ENCODE peak calls at places on chromosomes 12 and 14, in six cellular contexts. One of them, this sample, is unnamed.

GRCh38 chr12:113961921-113962710 is 4.0 kb downstream of the RBM19 start:
- DNase-seq in HepG2: peak
- DNase-seq in K562: no peak
- DNase-seq in SK-N-SH: no peak
- DNase-seq in HCT116: no peak
- DNase-seq in H1: no peak
- DNase-seq in this sample: no peak

GRCh38 chr12:111066744-111067437 is 146.5 kb upstream of the MYL2 start:
- DNase-seq in H1: no peak
- DNase-seq in SK-N-SH: no peak
- DNase-seq in K562: peak
- DNase-seq in HCT116: peak
- DNase-seq in HepG2: no peak
- DNase-seq in this sample: no peak

GRCh38 chr12:119177056-119177325 is 1.7 kb upstream of the HSPB8 start:
- DNase-seq in K562: no peak
- DNase-seq in HepG2: no peak
- DNase-seq in SK-N-SH: no peak
- DNase-seq in H1: no peak
- DNase-seq in HCT116: no peak
- DNase-seq in this sample: no peak

GRCh38 chr14:100070310-100070709 is 5.1 kb downstream of the EVL start:
- DNase-seq in K562: no peak
- DNase-seq in HCT116: no peak
- DNase-seq in H1: peak
- DNase-seq in SK-N-SH: no peak
- DNase-seq in HepG2: no peak
- DNase-seq in this sample: no peak

GRCh38 chr12:131219173-131220006 is 265.7 kb downstream of the ADGRD1 start:
- DNase-seq in SK-N-SH: no peak
- DNase-seq in H1: no peak
- DNase-seq in HCT116: no peak
- DNase-seq in HepG2: no peak
- DNase-seq in K562: no peak
- DNase-seq in this sample: no peak

GRCh38 chr12:46154221-46154975 is 114.4 kb downstream of the SLC38A1 start:
- DNase-seq in K562: no peak
- DNase-seq in H1: no peak
- DNase-seq in HCT116: peak
- DNase-seq in SK-N-SH: no peak
- DNase-seq in HepG2: no peak
- DNase-seq in this sample: no peak

GRCh38 chr12:80627773-80628172 is 79.7 kb upstream of the MYF6 start:
- DNase-seq in SK-N-SH: no peak
- DNase-seq in K562: no peak
- DNase-seq in H1: no peak
- DNase-seq in HCT116: no peak
- DNase-seq in HepG2: no peak
- DNase-seq in this sample: no peak

GRCh38 chr14:55434805-55435174 is 5.6 kb downstream of the TBPL2 start:
- DNase-seq in K562: no peak
- DNase-seq in SK-N-SH: no peak
- DNase-seq in H1: no peak
- DNase-seq in HepG2: peak
- DNase-seq in HCT116: no peak
- DNase-seq in this sample: no peak

GRCh38 chr12:3184485-3184884 is 107.3 kb downstream of the TSPAN9 start:
- DNase-seq in HCT116: no peak
- DNase-seq in HepG2: no peak
- DNase-seq in H1: no peak
- DNase-seq in K562: no peak
- DNase-seq in SK-N-SH: no peak
- DNase-seq in this sample: no peak

GRCh38 chr12:6295187-6295811 is 15.2 kb upstream of the PLEKHG6 start:
- DNase-seq in K562: peak
- DNase-seq in H1: no peak
- DNase-seq in SK-N-SH: peak
- DNase-seq in HCT116: peak
- DNase-seq in HepG2: peak
- DNase-seq in this sample: peak

GRCh38 chr12:25854991-25855390 is 103.5 kb upstream of the RASSF8 start:
- DNase-seq in H1: no peak
- DNase-seq in SK-N-SH: no peak
- DNase-seq in K562: no peak
- DNase-seq in HepG2: no peak
- DNase-seq in HCT116: no peak
- DNase-seq in this sample: no peak

GRCh38 chr12:65152586-65152985 is 16.8 kb upstream of the LEMD3 start:
- DNase-seq in HCT116: no peak
- DNase-seq in H1: no peak
- DNase-seq in K562: no peak
- DNase-seq in HepG2: no peak
- DNase-seq in SK-N-SH: no peak
- DNase-seq in this sample: no peak

GRCh38 chr12:100860611-100861010 is 66.0 kb downstream of the ANO4 start:
- DNase-seq in K562: no peak
- DNase-seq in HCT116: no peak
- DNase-seq in H1: no peak
- DNase-seq in SK-N-SH: no peak
- DNase-seq in HepG2: no peak
- DNase-seq in this sample: no peak

GRCh38 chr14:45096218-45096617 is 12.3 kb downstream of the PRPF39 start:
- DNase-seq in HCT116: no peak
- DNase-seq in HepG2: no peak
- DNase-seq in SK-N-SH: no peak
- DNase-seq in K562: no peak
- DNase-seq in H1: no peak
- DNase-seq in this sample: no peak

GRCh38 chr12:53113951-53114350 is 10.7 kb downstream of the SOAT2 start:
- DNase-seq in H1: no peak
- DNase-seq in HCT116: no peak
- DNase-seq in K562: no peak
- DNase-seq in SK-N-SH: no peak
- DNase-seq in HepG2: no peak
- DNase-seq in this sample: no peak

GRCh38 chr14:25350802-25351201 is 300.9 kb upstream of the STXBP6 start:
- DNase-seq in HepG2: no peak
- DNase-seq in K562: no peak
- DNase-seq in H1: no peak
- DNase-seq in HCT116: no peak
- DNase-seq in SK-N-SH: no peak
- DNase-seq in this sample: no peak

GRCh38 chr12:51270067-51270846 is at the start of gene SMAGP:
- DNase-seq in HCT116: no peak
- DNase-seq in SK-N-SH: peak
- DNase-seq in H1: peak
- DNase-seq in HepG2: peak
- DNase-seq in K562: peak
- DNase-seq in this sample: peak

GRCh38 chr12:113852273-113852672 is 113.9 kb downstream of the RBM19 start:
- DNase-seq in H1: no peak
- DNase-seq in HCT116: no peak
- DNase-seq in K562: no peak
- DNase-seq in HepG2: no peak
- DNase-seq in SK-N-SH: no peak
- DNase-seq in this sample: no peak

GRCh38 chr12:10719482-10719881 is 3.6 kb downstream of the YBX3 start:
- DNase-seq in K562: no peak
- DNase-seq in HepG2: no peak
- DNase-seq in HCT116: no peak
- DNase-seq in H1: no peak
- DNase-seq in SK-N-SH: no peak
- DNase-seq in this sample: no peak

GRCh38 chr14:102605026-102605425 is 12.6 kb downstream of the RCOR1 start:
- DNase-seq in SK-N-SH: no peak
- DNase-seq in K562: no peak
- DNase-seq in HCT116: no peak
- DNase-seq in HepG2: no peak
- DNase-seq in H1: no peak
- DNase-seq in this sample: peak

GRCh38 chr12:101713059-101713682 is 15.7 kb downstream of the CHPT1 start:
- DNase-seq in HCT116: no peak
- DNase-seq in H1: no peak
- DNase-seq in K562: no peak
- DNase-seq in SK-N-SH: no peak
- DNase-seq in HepG2: peak
- DNase-seq in this sample: peak

GRCh38 chr12:32768518-32768917 is 12.8 kb upstream of the YARS2 start:
- DNase-seq in K562: no peak
- DNase-seq in HepG2: no peak
- DNase-seq in HCT116: no peak
- DNase-seq in H1: no peak
- DNase-seq in SK-N-SH: no peak
- DNase-seq in this sample: no peak

GRCh38 chr14:95413289-95414215 is 93.8 kb upstream of the CLMN start:
- DNase-seq in H1: no peak
- DNase-seq in HCT116: no peak
- DNase-seq in HepG2: no peak
- DNase-seq in SK-N-SH: peak
- DNase-seq in K562: no peak
- DNase-seq in this sample: no peak

GRCh38 chr14:89658977-89659670 is 242.1 kb upstream of the FOXN3 start:
- DNase-seq in K562: no peak
- DNase-seq in HepG2: no peak
- DNase-seq in HCT116: no peak
- DNase-seq in SK-N-SH: no peak
- DNase-seq in H1: no peak
- DNase-seq in this sample: no peak

GRCh38 chr14:89665262-89665661 is 248.2 kb upstream of the FOXN3 start:
- DNase-seq in H1: no peak
- DNase-seq in HepG2: peak
- DNase-seq in K562: no peak
- DNase-seq in HCT116: no peak
- DNase-seq in SK-N-SH: no peak
- DNase-seq in this sample: no peak

GRCh38 chr14:89657014-89657413 is 240.0 kb upstream of the FOXN3 start:
- DNase-seq in H1: no peak
- DNase-seq in HCT116: no peak
- DNase-seq in HepG2: no peak
- DNase-seq in SK-N-SH: no peak
- DNase-seq in K562: no peak
- DNase-seq in this sample: no peak

GRCh38 chr14:89660183-89660582 is 243.2 kb upstream of the FOXN3 start:
- DNase-seq in SK-N-SH: peak
- DNase-seq in H1: no peak
- DNase-seq in K562: no peak
- DNase-seq in HCT116: no peak
- DNase-seq in HepG2: no peak
- DNase-seq in this sample: no peak

GRCh38 chr14:89661392-89661791 is 244.4 kb upstream of the FOXN3 start:
- DNase-seq in H1: no peak
- DNase-seq in K562: no peak
- DNase-seq in HepG2: no peak
- DNase-seq in SK-N-SH: no peak
- DNase-seq in HCT116: no peak
- DNase-seq in this sample: no peak
- TF ChIP-seq JUND in H1: no peak
- TF ChIP-seq JUND in K562: no peak
- TF ChIP-seq JUND in HepG2: no peak
- TF ChIP-seq JUND in SK-N-SH: no peak
- TF ChIP-seq JUND in HCT116: no peak
- TF ChIP-seq JUND in this sample: no peak

GRCh38 chr14:104431351-104431928 is 148.1 kb upstream of the C14orf180 start:
- DNase-seq in SK-N-SH: no peak
- DNase-seq in HCT116: no peak
- DNase-seq in K562: no peak
- DNase-seq in HepG2: no peak
- DNase-seq in H1: no peak
- DNase-seq in this sample: no peak

GRCh38 chr14:104433401-104434213 is 146.0 kb upstream of the C14orf180 start:
- DNase-seq in H1: no peak
- DNase-seq in SK-N-SH: peak
- DNase-seq in HepG2: no peak
- DNase-seq in HCT116: no peak
- DNase-seq in K562: no peak
- DNase-seq in this sample: no peak

GRCh38 chr14:104434214-104435076 is 145.1 kb upstream of the C14orf180 start:
- DNase-seq in H1: no peak
- DNase-seq in SK-N-SH: peak
- DNase-seq in K562: no peak
- DNase-seq in HepG2: no peak
- DNase-seq in HCT116: no peak
- DNase-seq in this sample: no peak

GRCh38 chr14:104432611-104433231 is 146.8 kb upstream of the C14orf180 start:
- DNase-seq in HepG2: no peak
- DNase-seq in SK-N-SH: no peak
- DNase-seq in H1: no peak
- DNase-seq in K562: no peak
- DNase-seq in HCT116: no peak
- DNase-seq in this sample: no peak

GRCh38 chr14:104431929-104432541 is 147.5 kb upstream of the C14orf180 start:
- DNase-seq in K562: no peak
- DNase-seq in SK-N-SH: no peak
- DNase-seq in HCT116: no peak
- DNase-seq in HepG2: no peak
- DNase-seq in H1: no peak
- DNase-seq in this sample: no peak
- TF ChIP-seq JUND in K562: no peak
- TF ChIP-seq JUND in SK-N-SH: no peak
- TF ChIP-seq JUND in HCT116: no peak
- TF ChIP-seq JUND in HepG2: no peak
- TF ChIP-seq JUND in H1: no peak
- TF ChIP-seq JUND in this sample: no peak

GRCh38 chr14:61106627-61107147 is 125.6 kb downstream of the SLC38A6 start:
- DNase-seq in SK-N-SH: peak
- DNase-seq in K562: no peak
- DNase-seq in H1: peak
- DNase-seq in HCT116: no peak
- DNase-seq in HepG2: no peak
- DNase-seq in this sample: peak

GRCh38 chr14:61107896-61108295 is 126.9 kb downstream of the SLC38A6 start:
- DNase-seq in HepG2: no peak
- DNase-seq in K562: no peak
- DNase-seq in H1: peak
- DNase-seq in HCT116: no peak
- DNase-seq in SK-N-SH: no peak
- DNase-seq in this sample: no peak

GRCh38 chr14:61108742-61109141 is 127.7 kb downstream of the SLC38A6 start:
- DNase-seq in HepG2: no peak
- DNase-seq in K562: no peak
- DNase-seq in HCT116: no peak
- DNase-seq in H1: peak
- DNase-seq in SK-N-SH: no peak
- DNase-seq in this sample: no peak

GRCh38 chr14:61109288-61109687 is 128.2 kb downstream of the SLC38A6 start:
- DNase-seq in K562: no peak
- DNase-seq in HepG2: no peak
- DNase-seq in SK-N-SH: no peak
- DNase-seq in H1: peak
- DNase-seq in HCT116: no peak
- DNase-seq in this sample: no peak

GRCh38 chr14:61107148-61107641 is 126.2 kb downstream of the SLC38A6 start:
- DNase-seq in K562: no peak
- DNase-seq in HCT116: no peak
- DNase-seq in SK-N-SH: no peak
- DNase-seq in HepG2: no peak
- DNase-seq in H1: no peak
- DNase-seq in this sample: no peak
- TF ChIP-seq JUND in K562: no peak
- TF ChIP-seq JUND in HCT116: no peak
- TF ChIP-seq JUND in SK-N-SH: no peak
- TF ChIP-seq JUND in HepG2: no peak
- TF ChIP-seq JUND in H1: no peak
- TF ChIP-seq JUND in this sample: no peak

GRCh38 chr14:23296012-23296777 is 6.5 kb downstream of the PPP1R3E start:
- DNase-seq in HepG2: no peak
- DNase-seq in SK-N-SH: no peak
- DNase-seq in HCT116: no peak
- DNase-seq in K562: no peak
- DNase-seq in H1: no peak
- DNase-seq in this sample: no peak
- TF ChIP-seq JUND in HepG2: no peak
- TF ChIP-seq JUND in SK-N-SH: no peak
- TF ChIP-seq JUND in HCT116: no peak
- TF ChIP-seq JUND in K562: no peak
- TF ChIP-seq JUND in H1: no peak
- TF ChIP-seq JUND in this sample: no peak